ENCODE peak calls at places on chromosome 9, in eight cellular contexts. One of them, this sample, is unnamed.

GRCh38 chr9:136225748-136226679 is 19.6 kb downstream of the QSOX2 start:
- DNase-seq in tibial nerve: peak; percentile 39
- DNase-seq in ovary: peak; percentile 56
- DNase-seq in left lung: peak; percentile 43
- DNase-seq in AG09309: no peak
- DNase-seq in Peyer's patch: peak; percentile 84
- DNase-seq in OCI-LY7: peak; percentile 90
- DNase-seq in epithelial cell of esophagus: peak; percentile 81
- DNase-seq in this sample: no peak

GRCh38 chr9:98315551-98316060 is 60.2 kb upstream of the TBC1D2 start:
- DNase-seq in OCI-LY7: peak; percentile 89
- DNase-seq in Peyer's patch: peak; percentile 87
- DNase-seq in AG09309: peak; percentile 27
- DNase-seq in tibial nerve: peak; percentile 95
- DNase-seq in left lung: peak; percentile 70
- DNase-seq in ovary: peak; percentile 52
- DNase-seq in epithelial cell of esophagus: peak; percentile 81
- DNase-seq in this sample: peak; percentile 52

GRCh38 chr9:99451121-99451606 is 229.1 kb downstream of the SEC61B start:
- DNase-seq in epithelial cell of esophagus: peak; percentile 27
- DNase-seq in Peyer's patch: no peak
- DNase-seq in AG09309: no peak
- DNase-seq in left lung: peak; percentile 44
- DNase-seq in OCI-LY7: no peak
- DNase-seq in ovary: no peak
- DNase-seq in tibial nerve: no peak
- DNase-seq in this sample: no peak

GRCh38 chr9:74570879-74571512 is 73.9 kb downstream of the RORB start:
- DNase-seq in epithelial cell of esophagus: peak; percentile 50
- DNase-seq in AG09309: no peak
- DNase-seq in ovary: no peak
- DNase-seq in left lung: no peak
- DNase-seq in Peyer's patch: no peak
- DNase-seq in OCI-LY7: peak; percentile 29
- DNase-seq in tibial nerve: peak; percentile 10
- DNase-seq in this sample: no peak

GRCh38 chr9:73114958-73115357 is 36.7 kb upstream of the ANXA1 start:
- DNase-seq in left lung: no peak
- DNase-seq in AG09309: no peak
- DNase-seq in OCI-LY7: no peak
- DNase-seq in Peyer's patch: no peak
- DNase-seq in tibial nerve: no peak
- DNase-seq in epithelial cell of esophagus: no peak
- DNase-seq in ovary: no peak
- DNase-seq in this sample: no peak

GRCh38 chr9:13491493-13492424 is 212.3 kb upstream of the MPDZ start:
- DNase-seq in Peyer's patch: no peak
- DNase-seq in epithelial cell of esophagus: peak; percentile 48
- DNase-seq in left lung: no peak
- DNase-seq in tibial nerve: no peak
- DNase-seq in ovary: no peak
- DNase-seq in AG09309: no peak
- DNase-seq in OCI-LY7: no peak
- DNase-seq in this sample: peak; percentile 12

GRCh38 chr9:7153566-7153965 is 395.8 kb downstream of the KDM4C start:
- DNase-seq in left lung: no peak
- DNase-seq in ovary: no peak
- DNase-seq in OCI-LY7: no peak
- DNase-seq in tibial nerve: no peak
- DNase-seq in Peyer's patch: no peak
- DNase-seq in AG09309: no peak
- DNase-seq in epithelial cell of esophagus: no peak
- DNase-seq in this sample: no peak

GRCh38 chr9:137390553-137391410 is 32.2 kb downstream of the EXD3 start:
- DNase-seq in AG09309: no peak
- DNase-seq in tibial nerve: no peak
- DNase-seq in Peyer's patch: no peak
- DNase-seq in epithelial cell of esophagus: no peak
- DNase-seq in OCI-LY7: no peak
- DNase-seq in ovary: no peak
- DNase-seq in left lung: no peak
- DNase-seq in this sample: no peak

GRCh38 chr9:109252291-109252690 is 68.6 kb downstream of the EPB41L4B start:
- DNase-seq in tibial nerve: no peak
- DNase-seq in AG09309: no peak
- DNase-seq in epithelial cell of esophagus: peak; percentile 84
- DNase-seq in Peyer's patch: no peak
- DNase-seq in ovary: no peak
- DNase-seq in OCI-LY7: no peak
- DNase-seq in left lung: no peak
- DNase-seq in this sample: no peak

GRCh38 chr9:100352201-100352726 is 478 bp downstream of the TEX10 start:
- DNase-seq in OCI-LY7: peak; percentile 59
- DNase-seq in tibial nerve: peak; percentile 15
- DNase-seq in left lung: peak; percentile 46
- DNase-seq in AG09309: no peak
- DNase-seq in epithelial cell of esophagus: peak; percentile 47
- DNase-seq in Peyer's patch: peak; percentile 20
- DNase-seq in ovary: no peak
- DNase-seq in this sample: no peak

GRCh38 chr9:72592501-72593403 is 71.3 kb downstream of the TMC1 start:
- DNase-seq in ovary: no peak
- DNase-seq in AG09309: no peak
- DNase-seq in epithelial cell of esophagus: peak; percentile 70
- DNase-seq in Peyer's patch: no peak
- DNase-seq in OCI-LY7: peak; percentile 52
- DNase-seq in tibial nerve: peak; percentile 62
- DNase-seq in left lung: no peak
- DNase-seq in this sample: no peak

GRCh38 chr9:127854169-127854833 is at the start of gene ENG:
- DNase-seq in tibial nerve: peak; percentile 66
- DNase-seq in ovary: peak; percentile 92
- DNase-seq in AG09309: no peak
- DNase-seq in Peyer's patch: peak; percentile 51
- DNase-seq in OCI-LY7: no peak
- DNase-seq in epithelial cell of esophagus: peak; percentile 53
- DNase-seq in left lung: peak; percentile 82
- DNase-seq in this sample: no peak

GRCh38 chr9:98367371-98367900 is 112.0 kb upstream of the TBC1D2 start:
- DNase-seq in left lung: no peak
- DNase-seq in tibial nerve: no peak
- DNase-seq in epithelial cell of esophagus: no peak
- DNase-seq in Peyer's patch: no peak
- DNase-seq in AG09309: no peak
- DNase-seq in ovary: no peak
- DNase-seq in OCI-LY7: no peak
- DNase-seq in this sample: no peak

GRCh38 chr9:116475201-116475600 is 211.9 kb upstream of the TRIM32 start:
- DNase-seq in left lung: no peak
- DNase-seq in tibial nerve: no peak
- DNase-seq in AG09309: no peak
- DNase-seq in OCI-LY7: no peak
- DNase-seq in ovary: no peak
- DNase-seq in epithelial cell of esophagus: peak; percentile 12
- DNase-seq in Peyer's patch: no peak
- DNase-seq in this sample: no peak

GRCh38 chr9:95770653-95771131 is 104.8 kb upstream of the ERCC6L2 start:
- DNase-seq in left lung: no peak
- DNase-seq in OCI-LY7: no peak
- DNase-seq in Peyer's patch: no peak
- DNase-seq in tibial nerve: no peak
- DNase-seq in epithelial cell of esophagus: no peak
- DNase-seq in ovary: no peak
- DNase-seq in AG09309: no peak
- DNase-seq in this sample: no peak

GRCh38 chr9:36207546-36208012 is 16.9 kb downstream of the CLTA start:
- DNase-seq in left lung: no peak
- DNase-seq in OCI-LY7: no peak
- DNase-seq in epithelial cell of esophagus: no peak
- DNase-seq in Peyer's patch: no peak
- DNase-seq in AG09309: no peak
- DNase-seq in ovary: no peak
- DNase-seq in tibial nerve: no peak
- DNase-seq in this sample: no peak

GRCh38 chr9:136798708-136799078 is 2.6 kb downstream of the CCDC183 start:
- DNase-seq in AG09309: no peak
- DNase-seq in Peyer's patch: no peak
- DNase-seq in ovary: no peak
- DNase-seq in tibial nerve: no peak
- DNase-seq in left lung: no peak
- DNase-seq in epithelial cell of esophagus: no peak
- DNase-seq in OCI-LY7: no peak
- DNase-seq in this sample: no peak

GRCh38 chr9:131641618-131642495 is 96.5 kb downstream of the PRRT1B start:
- DNase-seq in epithelial cell of esophagus: no peak
- DNase-seq in AG09309: peak; percentile 56
- DNase-seq in Peyer's patch: no peak
- DNase-seq in left lung: no peak
- DNase-seq in ovary: no peak
- DNase-seq in tibial nerve: peak; percentile 40
- DNase-seq in OCI-LY7: no peak
- DNase-seq in this sample: no peak
- H3K4me3 ChIP-seq in epithelial cell of esophagus: no peak overlapping the region
- H3K4me3 ChIP-seq in AG09309: no peak overlapping the region
- H3K4me3 ChIP-seq in Peyer's patch: peak overlapping the region; percentile 8
- H3K4me3 ChIP-seq in left lung: no peak overlapping the region
- H3K4me3 ChIP-seq in ovary: no peak overlapping the region
- H3K4me3 ChIP-seq in tibial nerve: no peak overlapping the region
- H3K4me3 ChIP-seq in OCI-LY7: no peak overlapping the region
- H3K4me3 ChIP-seq in this sample: no peak overlapping the region

DNA sequence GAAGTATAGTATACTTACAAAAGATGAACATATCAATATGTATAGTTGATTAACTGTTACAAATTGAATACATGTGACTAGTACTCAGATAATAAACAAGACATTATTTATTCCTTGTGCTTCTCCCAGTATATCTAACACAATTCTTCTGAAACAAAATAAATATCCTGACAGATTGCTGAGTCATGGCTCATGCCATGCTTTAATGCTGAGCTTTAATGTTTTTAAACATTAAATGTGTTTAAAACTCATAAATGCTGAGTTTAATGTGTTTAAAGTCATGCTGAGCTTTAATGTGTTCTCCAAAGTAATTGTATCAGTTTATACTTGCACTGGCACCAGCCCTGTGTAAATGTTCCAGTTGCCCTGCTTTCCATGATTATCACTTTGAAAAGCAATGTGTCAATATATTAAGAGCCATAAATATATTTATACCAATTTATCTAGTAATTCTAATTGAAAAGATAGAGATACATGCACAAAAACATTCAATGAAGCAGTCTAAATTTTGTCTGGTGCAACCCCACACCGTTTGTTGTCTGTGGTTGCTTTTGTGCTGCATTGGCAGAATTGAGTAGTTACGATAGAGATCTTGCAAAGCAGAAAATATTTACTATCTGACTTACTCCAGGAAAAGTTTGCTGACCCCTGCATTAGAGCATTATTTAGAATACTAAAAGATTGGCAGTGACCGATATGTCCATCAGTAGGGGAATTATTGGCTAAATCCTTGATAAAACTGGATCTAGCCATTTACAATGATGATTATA is 15.7 kb downstream of the KIAA1958 start:
- DNase-seq in epithelial cell of esophagus: peak; percentile 14
- DNase-seq in left lung: no peak
- DNase-seq in AG09309: no peak
- DNase-seq in Peyer's patch: no peak
- DNase-seq in tibial nerve: no peak
- DNase-seq in OCI-LY7: no peak
- DNase-seq in ovary: no peak
- DNase-seq in this sample: no peak
- H3K4me3 ChIP-seq in epithelial cell of esophagus: no peak overlapping the region
- H3K4me3 ChIP-seq in left lung: no peak overlapping the region
- H3K4me3 ChIP-seq in AG09309: no peak overlapping the region
- H3K4me3 ChIP-seq in Peyer's patch: no peak overlapping the region
- H3K4me3 ChIP-seq in tibial nerve: no peak overlapping the region
- H3K4me3 ChIP-seq in OCI-LY7: no peak overlapping the region
- H3K4me3 ChIP-seq in ovary: no peak overlapping the region
- H3K4me3 ChIP-seq in this sample: no peak overlapping the region

GRCh38 chr9:129320575-129321311 is 142.7 kb upstream of the IER5L start:
- DNase-seq in epithelial cell of esophagus: peak; percentile 48
- DNase-seq in AG09309: peak; percentile 73
- DNase-seq in OCI-LY7: no peak
- DNase-seq in ovary: peak; percentile 84
- DNase-seq in tibial nerve: peak; percentile 65
- DNase-seq in left lung: peak; percentile 66
- DNase-seq in Peyer's patch: no peak
- DNase-seq in this sample: peak; percentile 61
- H3K4me3 ChIP-seq in epithelial cell of esophagus: no peak overlapping the region
- H3K4me3 ChIP-seq in AG09309: peak overlapping the region; percentile 54
- H3K4me3 ChIP-seq in OCI-LY7: no peak overlapping the region
- H3K4me3 ChIP-seq in ovary: peak overlapping the region; percentile 34
- H3K4me3 ChIP-seq in tibial nerve: peak overlapping the region; percentile 47
- H3K4me3 ChIP-seq in left lung: peak overlapping the region; percentile 21
- H3K4me3 ChIP-seq in Peyer's patch: peak overlapping the region; percentile 43
- H3K4me3 ChIP-seq in this sample: peak overlapping the region; percentile 25

GRCh38 chr9:32578976-32579375 is 6.0 kb upstream of the NDUFB6 start:
- DNase-seq in Peyer's patch: no peak
- DNase-seq in tibial nerve: no peak
- DNase-seq in left lung: no peak
- DNase-seq in ovary: no peak
- DNase-seq in epithelial cell of esophagus: no peak
- DNase-seq in OCI-LY7: no peak
- DNase-seq in AG09309: no peak
- DNase-seq in this sample: no peak
- H3K4me3 ChIP-seq in Peyer's patch: no peak overlapping the region
- H3K4me3 ChIP-seq in tibial nerve: peak overlapping the region; percentile 12
- H3K4me3 ChIP-seq in left lung: no peak overlapping the region
- H3K4me3 ChIP-seq in ovary: no peak overlapping the region
- H3K4me3 ChIP-seq in epithelial cell of esophagus: no peak overlapping the region
- H3K4me3 ChIP-seq in OCI-LY7: no peak overlapping the region
- H3K4me3 ChIP-seq in AG09309: no peak overlapping the region
- H3K4me3 ChIP-seq in this sample: no peak overlapping the region

GRCh38 chr9:27534131-27534530 is 4.5 kb upstream of the MOB3B start:
- DNase-seq in Peyer's patch: no peak
- DNase-seq in AG09309: no peak
- DNase-seq in ovary: no peak
- DNase-seq in epithelial cell of esophagus: no peak
- DNase-seq in OCI-LY7: no peak
- DNase-seq in tibial nerve: no peak
- DNase-seq in left lung: no peak
- DNase-seq in this sample: no peak
- H3K4me3 ChIP-seq in Peyer's patch: no peak overlapping the region
- H3K4me3 ChIP-seq in AG09309: no peak overlapping the region
- H3K4me3 ChIP-seq in ovary: no peak overlapping the region
- H3K4me3 ChIP-seq in epithelial cell of esophagus: no peak overlapping the region
- H3K4me3 ChIP-seq in OCI-LY7: no peak overlapping the region
- H3K4me3 ChIP-seq in tibial nerve: no peak overlapping the region
- H3K4me3 ChIP-seq in left lung: no peak overlapping the region
- H3K4me3 ChIP-seq in this sample: no peak overlapping the region